ENCODE peak calls at places on chromosomes 11 and 22, in six cellular contexts. One of them, this sample, is unnamed. For H3K27me3, the result is how much of the 10 kb centered on the place peaks cover.

GRCh38 chr11:66857234-66857926 is 516 bp downstream of the LRFN4 start:
- DNase-seq in sigmoid colon: peak
- DNase-seq in HepG2: peak
- DNase-seq in prostate gland: no peak
- DNase-seq in GM12878: no peak
- DNase-seq in stomach: no peak
- DNase-seq in this sample: peak

GRCh38 chr22:19976671-19977070 is 35.1 kb upstream of the TXNRD2 start:
- DNase-seq in sigmoid colon: no peak
- DNase-seq in HepG2: no peak
- DNase-seq in prostate gland: no peak
- DNase-seq in GM12878: no peak
- DNase-seq in stomach: no peak
- DNase-seq in this sample: no peak

GRCh38 chr11:63504933-63505586 is 824 bp upstream of the LGALS12 start:
- DNase-seq in sigmoid colon: no peak
- DNase-seq in HepG2: no peak
- DNase-seq in prostate gland: no peak
- DNase-seq in GM12878: no peak
- DNase-seq in stomach: peak
- DNase-seq in this sample: no peak

GRCh38 chr22:45919504-45920286 is 57.3 kb downstream of the WNT7B start:
- DNase-seq in sigmoid colon: no peak
- DNase-seq in HepG2: no peak
- DNase-seq in prostate gland: peak
- DNase-seq in GM12878: no peak
- DNase-seq in stomach: peak
- DNase-seq in this sample: no peak

GRCh38 chr11:32288276-32288675 is 147.1 kb downstream of the WT1 start:
- DNase-seq in sigmoid colon: no peak
- DNase-seq in HepG2: no peak
- DNase-seq in prostate gland: no peak
- DNase-seq in GM12878: no peak
- DNase-seq in stomach: no peak
- DNase-seq in this sample: no peak

GRCh38 chr11:133064152-133064877 is 468.0 kb downstream of the OPCML start:
- DNase-seq in sigmoid colon: peak
- DNase-seq in HepG2: peak
- DNase-seq in prostate gland: no peak
- DNase-seq in GM12878: no peak
- DNase-seq in stomach: peak
- DNase-seq in this sample: peak

GRCh38 chr11:74932169-74932568 is 16.7 kb downstream of the XRRA1 start:
- DNase-seq in sigmoid colon: no peak
- DNase-seq in HepG2: no peak
- DNase-seq in prostate gland: no peak
- DNase-seq in GM12878: no peak
- DNase-seq in stomach: no peak
- DNase-seq in this sample: no peak

GRCh38 chr22:32416556-32417085 is 4.6 kb upstream of the RTCB start:
- DNase-seq in sigmoid colon: no peak
- DNase-seq in HepG2: no peak
- DNase-seq in prostate gland: no peak
- DNase-seq in GM12878: no peak
- DNase-seq in stomach: no peak
- DNase-seq in this sample: no peak

GRCh38 chr11:2097356-2097997 is 41.7 kb downstream of the IGF2 start:
- DNase-seq in sigmoid colon: peak
- DNase-seq in HepG2: peak
- DNase-seq in prostate gland: peak
- DNase-seq in GM12878: no peak
- DNase-seq in stomach: peak
- DNase-seq in this sample: peak

GRCh38 chr22:46065733-46066454 is 84.4 kb upstream of the PPARA start:
- DNase-seq in sigmoid colon: no peak
- DNase-seq in HepG2: no peak
- DNase-seq in prostate gland: no peak
- DNase-seq in GM12878: no peak
- DNase-seq in stomach: no peak
- DNase-seq in this sample: no peak

GRCh38 chr11:3840870-3841425 is at the start of gene RHOG:
- DNase-seq in sigmoid colon: peak
- DNase-seq in HepG2: peak
- DNase-seq in prostate gland: peak
- DNase-seq in GM12878: no peak
- DNase-seq in stomach: peak
- DNase-seq in this sample: peak

GRCh38 chr11:62923634-62924411 is 2.7 kb upstream of the CHRM1 start:
- DNase-seq in sigmoid colon: no peak
- DNase-seq in HepG2: no peak
- DNase-seq in prostate gland: peak
- DNase-seq in GM12878: peak
- DNase-seq in stomach: no peak
- DNase-seq in this sample: no peak

GRCh38 chr22:19942071-19942885 is 660 bp upstream of the TXNRD2 start:
- DNase-seq in sigmoid colon: peak
- DNase-seq in HepG2: no peak
- DNase-seq in prostate gland: no peak
- DNase-seq in GM12878: no peak
- DNase-seq in stomach: no peak
- DNase-seq in this sample: no peak

GRCh38 chr11:9528573-9529332 is 44.7 kb upstream of the WEE1 start:
- DNase-seq in sigmoid colon: no peak
- DNase-seq in HepG2: no peak
- DNase-seq in prostate gland: no peak
- DNase-seq in GM12878: no peak
- DNase-seq in stomach: no peak
- DNase-seq in this sample: no peak

GRCh38 chr11:3929232-3929631 is 73.8 kb downstream of the STIM1 start:
- DNase-seq in sigmoid colon: no peak
- DNase-seq in HepG2: no peak
- DNase-seq in prostate gland: no peak
- DNase-seq in GM12878: no peak
- DNase-seq in stomach: no peak
- DNase-seq in this sample: no peak

GRCh38 chr11:74048993-74049392 is 40.1 kb upstream of the UCP3 start:
- DNase-seq in sigmoid colon: no peak
- DNase-seq in HepG2: no peak
- DNase-seq in prostate gland: no peak
- DNase-seq in GM12878: no peak
- DNase-seq in stomach: no peak
- DNase-seq in this sample: no peak

GRCh38 chr11:58900479-58901420 is 38.5 kb upstream of the GLYATL1 start:
- DNase-seq in sigmoid colon: no peak
- DNase-seq in HepG2: peak
- DNase-seq in prostate gland: peak
- DNase-seq in GM12878: peak
- DNase-seq in stomach: peak
- DNase-seq in this sample: peak

GRCh38 chr11:119309953-119310681 is 6.8 kb downstream of the MCAM start:
- DNase-seq in sigmoid colon: no peak
- DNase-seq in HepG2: no peak
- DNase-seq in prostate gland: no peak
- DNase-seq in GM12878: no peak
- DNase-seq in stomach: no peak
- DNase-seq in this sample: no peak

DNA sequence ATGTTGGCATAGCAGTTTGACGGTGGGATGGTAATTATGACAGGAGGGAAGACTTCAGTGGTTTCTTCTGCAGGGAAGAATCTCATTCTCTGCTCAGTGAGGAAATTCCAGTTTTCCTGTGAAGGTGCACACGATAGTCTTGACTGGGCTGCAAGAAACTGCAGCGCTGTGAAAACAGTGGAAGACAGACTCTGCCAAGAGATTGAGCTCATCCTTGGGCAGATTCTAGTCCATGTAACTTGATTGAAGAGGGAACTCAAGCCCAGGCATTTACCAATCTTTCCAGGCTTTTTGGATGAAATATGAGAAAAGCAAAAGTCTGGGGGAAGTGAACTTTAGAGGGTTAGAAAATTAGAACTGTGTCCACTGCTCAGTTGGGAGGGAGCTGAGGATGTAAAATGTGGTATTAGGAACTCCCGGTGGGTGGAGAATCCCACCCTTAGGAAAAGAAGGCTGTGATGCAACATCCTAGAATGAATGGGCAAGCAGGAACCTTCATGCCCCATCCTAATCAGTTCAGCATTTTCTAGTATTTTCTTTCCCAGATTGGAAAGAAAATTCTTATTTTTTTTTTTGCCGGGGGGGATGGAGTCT is 212.7 kb downstream of the DBX1 start:
- DNase-seq in sigmoid colon: no peak
- DNase-seq in HepG2: no peak
- DNase-seq in prostate gland: no peak
- DNase-seq in GM12878: no peak
- DNase-seq in stomach: no peak
- DNase-seq in this sample: no peak
- TF ChIP-seq POLR2AphosphoS5 in sigmoid colon: no peak
- TF ChIP-seq POLR2AphosphoS5 in HepG2: no peak
- TF ChIP-seq POLR2AphosphoS5 in prostate gland: no peak
- TF ChIP-seq POLR2AphosphoS5 in GM12878: no peak
- TF ChIP-seq POLR2AphosphoS5 in stomach: no peak
- TF ChIP-seq POLR2AphosphoS5 in this sample: no peak

DNA sequence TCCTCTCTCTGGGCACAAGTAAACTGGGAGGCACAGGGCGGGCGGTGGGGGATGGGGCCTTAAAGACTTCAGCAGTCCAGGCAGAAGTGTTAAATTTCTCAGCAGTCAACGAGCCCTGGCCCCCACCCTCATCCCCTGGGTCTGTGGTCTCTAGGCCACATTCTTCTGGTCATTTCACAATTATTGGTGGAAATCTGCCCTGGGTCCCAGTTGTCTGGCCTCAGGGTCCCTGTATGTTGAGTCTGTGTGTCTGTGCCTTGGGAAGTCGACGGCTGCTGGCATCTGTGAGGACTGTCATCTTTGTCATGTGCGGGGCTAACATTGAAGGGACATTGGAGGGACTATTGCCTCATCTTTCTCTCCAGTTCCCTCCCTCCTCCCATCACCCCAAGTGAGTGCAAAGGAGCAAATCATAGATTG is 1.7 kb downstream of the TSPAN18 start:
- DNase-seq in sigmoid colon: peak
- DNase-seq in HepG2: no peak
- DNase-seq in prostate gland: no peak
- DNase-seq in GM12878: no peak
- DNase-seq in stomach: no peak
- DNase-seq in this sample: peak
- H3K27me3 ChIP-seq in sigmoid colon: under half
- H3K27me3 ChIP-seq in HepG2: under half
- H3K27me3 ChIP-seq in prostate gland: under half
- H3K27me3 ChIP-seq in GM12878: under half
- H3K27me3 ChIP-seq in stomach: half or more
- H3K27me3 ChIP-seq in this sample: under half

DNA sequence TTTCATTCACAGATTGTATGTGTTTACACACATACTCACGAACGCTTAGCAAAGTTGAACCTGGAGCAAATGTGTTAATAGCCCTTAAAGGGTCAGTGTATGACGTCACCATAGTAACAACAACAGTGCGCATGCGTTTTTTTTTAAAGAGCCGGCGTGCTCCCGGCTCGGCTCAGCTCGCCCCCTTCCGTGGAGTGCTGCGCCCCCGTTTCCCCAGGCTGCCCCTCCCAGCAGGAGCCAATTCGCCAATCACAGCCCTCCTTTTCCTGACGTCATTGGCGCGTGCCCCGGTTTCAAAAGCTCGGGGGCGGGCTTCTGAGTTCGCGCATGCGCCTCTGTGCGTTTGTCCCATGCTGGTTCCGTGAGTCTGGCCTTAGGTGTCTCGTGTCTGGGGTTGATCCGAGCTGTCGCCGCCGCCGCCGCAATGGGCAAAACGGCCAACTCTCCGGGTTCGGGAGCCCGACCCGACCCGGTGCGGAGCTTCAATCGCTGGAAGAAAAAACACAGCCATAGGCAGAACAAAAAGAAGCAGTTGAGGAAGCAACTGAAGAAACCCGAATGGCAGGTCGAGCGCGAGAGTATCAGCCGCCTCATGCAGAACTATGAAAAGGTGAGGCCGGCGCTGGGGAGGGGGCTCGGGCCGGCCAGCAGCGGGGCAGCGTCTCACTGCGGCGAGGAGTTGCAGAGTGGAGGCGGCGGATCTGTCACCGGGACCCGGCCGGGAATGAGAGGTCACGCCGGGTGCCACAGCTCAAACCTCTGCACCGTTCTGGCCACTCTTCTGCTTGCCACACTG is at the start of gene DDX10:
- DNase-seq in sigmoid colon: peak
- DNase-seq in HepG2: peak
- DNase-seq in prostate gland: peak
- DNase-seq in GM12878: peak
- DNase-seq in stomach: peak
- DNase-seq in this sample: peak
- TF ChIP-seq POLR2A in sigmoid colon: no peak
- TF ChIP-seq POLR2A in HepG2: peak
- TF ChIP-seq POLR2A in prostate gland: peak
- TF ChIP-seq POLR2A in GM12878: peak
- TF ChIP-seq POLR2A in stomach: no peak
- TF ChIP-seq POLR2A in this sample: no peak

GRCh38 chr22:39292002-39292401 is 27.4 kb downstream of the RPL3 start:
- DNase-seq in sigmoid colon: no peak
- DNase-seq in HepG2: no peak
- DNase-seq in prostate gland: no peak
- DNase-seq in GM12878: no peak
- DNase-seq in stomach: no peak
- DNase-seq in this sample: no peak

GRCh38 chr22:39292561-39293074 is 26.8 kb downstream of the RPL3 start:
- DNase-seq in sigmoid colon: peak
- DNase-seq in HepG2: peak
- DNase-seq in prostate gland: peak
- DNase-seq in GM12878: no peak
- DNase-seq in stomach: peak
- DNase-seq in this sample: peak

GRCh38 chr22:39294571-39295468 is 24.6 kb downstream of the RPL3 start:
- DNase-seq in sigmoid colon: no peak
- DNase-seq in HepG2: no peak
- DNase-seq in prostate gland: no peak
- DNase-seq in GM12878: no peak
- DNase-seq in stomach: no peak
- DNase-seq in this sample: no peak

GRCh38 chr22:39291501-39291900 is 27.9 kb downstream of the RPL3 start:
- DNase-seq in sigmoid colon: no peak
- DNase-seq in HepG2: no peak
- DNase-seq in prostate gland: no peak
- DNase-seq in GM12878: no peak
- DNase-seq in stomach: no peak
- DNase-seq in this sample: no peak

DNA sequence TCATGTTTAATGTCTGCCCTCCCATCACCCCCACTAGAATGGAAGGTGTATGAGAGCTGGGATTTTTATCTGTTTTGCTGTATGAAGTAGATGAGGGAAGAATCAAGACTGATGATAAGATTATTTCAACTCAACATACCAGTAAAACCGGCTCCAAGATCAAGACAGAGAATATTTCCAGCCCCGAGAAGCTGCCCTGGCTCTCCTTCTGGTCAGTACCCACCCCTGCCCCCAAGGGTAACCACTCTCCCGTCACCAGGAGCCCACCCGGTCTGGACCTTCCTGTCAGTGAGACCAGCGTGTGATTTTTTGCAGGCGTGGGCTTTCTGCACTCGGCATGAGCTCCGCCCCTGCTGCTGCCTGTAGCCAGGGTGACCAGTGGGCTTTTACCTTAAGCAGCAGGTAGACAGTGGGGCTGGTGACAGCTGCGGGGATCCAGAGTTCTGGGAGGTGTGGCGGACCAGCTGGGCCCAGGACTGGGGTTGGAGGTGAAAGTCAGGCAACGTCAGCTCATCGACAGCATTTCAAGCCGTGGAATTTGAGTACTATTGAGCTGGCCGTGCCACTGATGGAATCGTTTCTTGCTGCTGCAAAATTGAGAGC is 25.6 kb downstream of the RPL3 start:
- DNase-seq in sigmoid colon: no peak
- DNase-seq in HepG2: no peak
- DNase-seq in prostate gland: no peak
- DNase-seq in GM12878: no peak
- DNase-seq in stomach: no peak
- DNase-seq in this sample: no peak
- TF ChIP-seq POLR2AphosphoS5 in sigmoid colon: no peak
- TF ChIP-seq POLR2AphosphoS5 in HepG2: no peak
- TF ChIP-seq POLR2AphosphoS5 in prostate gland: peak
- TF ChIP-seq POLR2AphosphoS5 in GM12878: no peak
- TF ChIP-seq POLR2AphosphoS5 in stomach: no peak
- TF ChIP-seq POLR2AphosphoS5 in this sample: no peak